ENCODE peak calls at places on chromosome 17, in six cellular contexts. Z is HCT116, D is H1, R is K562, T is HepG2, J is GM12878. A is an unnamed sample.
A peak's percentile ranks its signal among the peaks of the same experiment; 100 is the strongest.

GRCh38 chr17:81455387-81455786 is 57.2 kb downstream of the ACTG1 start:
- DNase-seq in R (no peak), Z (no peak), J (no peak), D (no peak), T (no peak), A (no peak)

GRCh38 chr17:48037036-48037881 is at the start of gene COPZ2:
- DNase-seq in T (peak; percentile 50), Z (no peak), D (no peak), J (no peak), R (no peak), A (no peak)

GRCh38 chr17:64418506-64419339 is 28.1 kb upstream of the PECAM1 start:
- DNase-seq in T (peak; percentile 67), Z (peak; percentile 71), R (peak; percentile 47), J (no peak), D (no peak), A (no peak)

GRCh38 chr17:82019905-82020873 is 2.5 kb downstream of the CENPX start:
- DNase-seq in J (no peak), T (peak; percentile 77), Z (peak; percentile 56), D (no peak), R (peak; percentile 74), A (no peak)

GRCh38 chr17:2235792-2236365 is 67.7 kb downstream of the SMG6 start:
- DNase-seq in Z (no peak), T (no peak), R (no peak), D (no peak), J (no peak), A (no peak)

GRCh38 chr17:14833201-14833773 is 431.8 kb downstream of the PMP22 start:
- DNase-seq in D (no peak), R (no peak), J (no peak), Z (no peak), T (no peak), A (no peak)

GRCh38 chr17:74257311-74257710 is 16.7 kb upstream of the DNAI2 start:
- DNase-seq in Z (no peak), J (no peak), R (no peak), T (no peak), D (no peak), A (no peak)

GRCh38 chr17:35129973-35130351 is 8.5 kb downstream of the FNDC8 start:
- DNase-seq in J (no peak), T (no peak), Z (no peak), R (no peak), D (no peak), A (no peak)

GRCh38 chr17:72422505-72423285 is 301.9 kb downstream of the SOX9 start:
- DNase-seq in Z (peak; percentile 95), R (no peak), T (peak; percentile 96), D (no peak), J (peak; percentile 94), A (no peak)

GRCh38 chr17:8025176-8025911 is 13.5 kb upstream of the ALOX15B start:
- DNase-seq in J (no peak), R (no peak), D (no peak), Z (no peak), T (no peak), A (no peak)

GRCh38 chr17:35731239-35731931 is at the start of gene RASL10B:
- DNase-seq in R (peak; percentile 93), Z (no peak), D (no peak), J (no peak), T (peak; percentile 41), A (no peak)

GRCh38 chr17:62165378-62165722 is 100.3 kb upstream of the MED13 start:
- DNase-seq in Z (peak; percentile 83), J (peak; percentile 5), T (peak; percentile 56), R (no peak), D (no peak), A (no peak)

GRCh38 chr17:44071198-44071520 is 624 bp downstream of the G6PC3 start:
- DNase-seq in J (no peak), Z (no peak), R (no peak), T (no peak), D (no peak), A (no peak)

GRCh38 chr17:35241520-35241919 is 1.4 kb upstream of the SLFN5 start:
- DNase-seq in J (no peak), R (no peak), D (no peak), T (no peak), Z (no peak), A (no peak)

GRCh38 chr17:80498242-80498919 is 22.0 kb upstream of the NPTX1 start:
- DNase-seq in D (no peak), Z (no peak), R (no peak), T (peak; percentile 76), J (no peak), A (no peak)

GRCh38 chr17:50817142-50817751 is 18.1 kb upstream of the WFIKKN2 start:
- DNase-seq in J (no peak), R (peak; percentile 84), D (no peak), Z (peak; percentile 34), T (no peak), A (no peak)

GRCh38 chr17:82963104-82963950 is 116.1 kb upstream of the METRNL start:
- DNase-seq in D (peak; percentile 61), R (no peak), Z (no peak), J (no peak), T (no peak), A (no peak)

GRCh38 chr17:62781826-62782225 is 26.3 kb downstream of the MARCHF10 start:
- DNase-seq in D (no peak), Z (no peak), T (peak; percentile 20), J (no peak), R (no peak), A (no peak)

GRCh38 chr17:68288375-68288774 is 2.6 kb downstream of the SLC16A6 start:
- DNase-seq in T (no peak), Z (no peak), J (peak; percentile 78), D (no peak), R (no peak), A (no peak)

GRCh38 chr17:72488542-72489272 is 367.9 kb downstream of the SOX9 start:
- DNase-seq in Z (no peak), T (no peak), R (no peak), J (no peak), D (no peak), A (no peak)

GRCh38 chr17:65558683-65559311 is 2.7 kb downstream of the AXIN2 start:
- DNase-seq in R (no peak), T (no peak), Z (no peak), D (no peak), J (no peak), A (no peak)

GRCh38 chr17:81148571-81148970 is 16.7 kb upstream of the PVALEF start:
- DNase-seq in R (no peak), T (no peak), Z (no peak), D (no peak), J (no peak), A (no peak)

GRCh38 chr17:58121925-58122324 is 26.3 kb upstream of the OR4D1 start:
- DNase-seq in R (peak; percentile 17), Z (peak; percentile 59), D (no peak), T (peak; percentile 56), J (no peak), A (peak; percentile 20)

GRCh38 chr17:31657876-31658275 is 201.2 kb downstream of the COPRS start:
- DNase-seq in R (no peak), D (no peak), Z (no peak), T (no peak), J (no peak), A (no peak)

GRCh38 chr17:31660684-31661083 is 198.4 kb downstream of the COPRS start:
- DNase-seq in T (no peak), D (no peak), R (no peak), J (peak; percentile 12), Z (no peak), A (no peak)

DNA sequence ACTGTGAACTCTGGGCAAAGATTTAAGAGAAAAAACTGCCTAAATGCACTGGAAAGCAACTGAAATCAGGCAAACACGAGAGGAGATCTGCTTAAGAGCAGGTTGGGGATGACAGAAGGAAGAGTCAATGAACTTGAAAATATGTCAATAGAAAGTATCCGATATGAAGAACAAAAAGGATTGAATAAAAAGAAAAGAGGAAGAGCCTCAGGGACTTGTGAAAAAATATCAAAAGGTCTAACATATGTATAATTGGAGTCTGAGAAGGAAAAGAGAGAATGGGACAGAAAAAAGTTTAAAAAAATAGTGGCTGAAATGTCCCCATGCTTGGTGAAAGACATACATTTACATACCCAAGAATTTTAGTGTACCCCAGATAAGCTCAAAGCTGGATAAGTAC is 195.5 kb downstream of the COPRS start:
- DNase-seq in J (no peak), D (no peak), R (no peak), Z (peak; percentile 16), T (no peak), A (no peak)
- H3K9ac ChIP-seq in J (no peak overlapping the region), D (no peak overlapping the region), R (no peak overlapping the region), Z (no peak overlapping the region), T (no peak overlapping the region), A (no peak overlapping the region)

GRCh38 chr17:77456951-77457548 is 316.3 kb downstream of the SEC14L1 start:
- DNase-seq in J (no peak), T (no peak), Z (no peak), D (no peak), R (no peak), A (no peak)
- H3K4me3 ChIP-seq in J (peak overlapping the region; percentile 94), T (no peak overlapping the region), Z (no peak overlapping the region), D (no peak overlapping the region), R (no peak overlapping the region), A (no peak overlapping the region)

GRCh38 chr17:21283482-21284318 is 811 bp upstream of the MAP2K3 start:
- DNase-seq in D (no peak), T (no peak), Z (peak; percentile 22), J (no peak), R (no peak), A (no peak)
- TF ChIP-seq ZNF274 in D (no peak), T (no peak), Z (no peak), J (no peak), R (no peak), A (no peak)

DNA sequence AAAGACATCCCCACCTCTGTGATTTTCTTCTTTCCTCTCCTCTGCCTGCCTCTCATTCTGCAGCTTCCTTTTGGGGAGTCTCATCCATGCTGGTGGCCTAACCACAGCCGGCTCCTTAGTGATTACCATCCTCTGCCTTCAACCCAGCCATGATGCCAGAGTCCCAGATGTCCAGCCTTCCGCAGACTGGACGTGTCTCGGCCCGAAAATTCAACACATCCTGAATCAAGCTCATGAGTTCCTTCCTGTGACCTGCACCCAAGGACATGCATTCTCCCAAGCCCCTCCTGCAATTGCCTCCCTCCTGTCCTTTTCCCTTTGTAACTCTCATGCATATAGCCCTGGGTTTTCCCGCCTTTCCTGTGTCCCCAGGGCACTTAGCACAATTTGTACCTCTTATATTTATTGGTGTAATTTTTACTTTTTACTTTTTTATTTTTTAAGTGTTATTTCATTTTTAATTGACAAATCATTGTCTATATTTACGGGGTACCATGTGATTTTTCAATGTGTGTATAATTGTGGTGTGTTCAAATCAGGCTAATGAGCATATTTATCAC is 1.2 kb upstream of the SLC13A5 start:
- DNase-seq in J (no peak), R (no peak), Z (no peak), T (no peak), D (no peak), A (no peak)
- H3K9ac ChIP-seq in J (no peak overlapping the region), R (no peak overlapping the region), Z (no peak overlapping the region), T (no peak overlapping the region), D (no peak overlapping the region), A (peak overlapping the region; percentile 81)